ENCODE peak calls at places on chromosomes 6 and 20, in ten cellular contexts. V is adrenal gland, F is foreskin fibroblast, M is GM23338, D is A673, Q is HS-27A, W is islet precursor cell, Y is sigmoid colon, P is fibroblast of gingiva, O is foreskin keratinocyte. A is an unnamed sample.

GRCh38 chr6:3296113-3296512 is 37.4 kb downstream of the PSMG4 start:
- DNase-seq in V (peak; percentile 3), F (no peak), M (no peak), D (no peak), Q (no peak), W (no peak), Y (peak; percentile 52), P (no peak), O (no peak), A (no peak)

GRCh38 chr6:98769546-98769945 is 64.8 kb upstream of the POU3F2 start:
- DNase-seq in V (no peak), F (no peak), M (peak; percentile 65), D (peak; percentile 32), Q (no peak), W (peak; percentile 63), Y (no peak), P (no peak), O (peak; percentile 25), A (peak; percentile 67)

GRCh38 chr6:47865206-47865605 is 83.4 kb downstream of the OPN5 start:
- DNase-seq in V (no peak), F (no peak), M (no peak), D (peak; percentile 3), Q (no peak), W (no peak), Y (no peak), P (no peak), O (no peak), A (no peak)

GRCh38 chr6:34901930-34902329 is 12.9 kb downstream of the ANKS1A start:
- DNase-seq in V (no peak), F (peak; percentile 59), M (no peak), D (no peak), Q (no peak), W (no peak), Y (no peak), P (no peak), O (no peak), A (no peak)

GRCh38 chr6:128036808-128037570 is 136.1 kb upstream of the THEMIS start:
- DNase-seq in V (no peak), F (no peak), M (no peak), D (peak; percentile 77), Q (no peak), W (no peak), Y (no peak), P (peak; percentile 58), O (no peak), A (no peak)

GRCh38 chr20:63831696-63832686 is 927 bp upstream of the ZBTB46 start:
- DNase-seq in V (no peak), F (peak; percentile 37), M (peak; percentile 75), D (no peak), Q (no peak), W (peak; percentile 83), Y (no peak), P (no peak), O (no peak), A (no peak)

GRCh38 chr20:54525906-54526596 is 50.7 kb downstream of the DOK5 start:
- DNase-seq in V (no peak), F (no peak), M (no peak), D (peak; percentile 19), Q (no peak), W (no peak), Y (no peak), P (no peak), O (no peak), A (no peak)

GRCh38 chr6:143183735-143184134 is 123.0 kb downstream of the AIG1 start:
- DNase-seq in V (no peak), F (no peak), M (no peak), D (no peak), Q (no peak), W (no peak), Y (no peak), P (no peak), O (no peak), A (no peak)

GRCh38 chr6:106194949-106195919 is 109.1 kb downstream of the PRDM1 start:
- DNase-seq in V (no peak), F (peak; percentile 68), M (no peak), D (peak; percentile 2), Q (no peak), W (no peak), Y (no peak), P (peak; percentile 69), O (peak; percentile 99), A (peak; percentile 36)

GRCh38 chr6:107460074-107460631 is 789 bp upstream of the PDSS2 start:
- DNase-seq in V (no peak), F (no peak), M (peak; percentile 73), D (peak; percentile 49), Q (no peak), W (no peak), Y (no peak), P (no peak), O (no peak), A (peak; percentile 4)

A was measured in SK-MEL-5.